ENCODE peak calls at places on chromosomes 3 and 15, in eight cellular contexts. One of them, this sample, is unnamed.

GRCh38 chr3:13657660-13658435 is 108.9 kb downstream of the FBLN2 start:
- DNase-seq in PC-9: peak
- DNase-seq in CD8-positive, alpha-beta T cell: peak
- DNase-seq in dorsolateral prefrontal cortex: peak
- DNase-seq in upper lobe of left lung: peak
- DNase-seq in adrenal gland: peak
- DNase-seq in HCT116: peak
- DNase-seq in pancreas: peak
- DNase-seq in this sample: peak

GRCh38 chr3:10581251-10581650 is 75.9 kb upstream of the ATP2B2 start:
- DNase-seq in PC-9: no peak
- DNase-seq in CD8-positive, alpha-beta T cell: no peak
- DNase-seq in dorsolateral prefrontal cortex: peak
- DNase-seq in upper lobe of left lung: peak
- DNase-seq in adrenal gland: no peak
- DNase-seq in HCT116: no peak
- DNase-seq in pancreas: no peak
- DNase-seq in this sample: no peak

GRCh38 chr15:33138000-33138399 is 56.5 kb downstream of the FMN1 start:
- DNase-seq in PC-9: no peak
- DNase-seq in CD8-positive, alpha-beta T cell: no peak
- DNase-seq in dorsolateral prefrontal cortex: no peak
- DNase-seq in upper lobe of left lung: no peak
- DNase-seq in adrenal gland: no peak
- DNase-seq in HCT116: no peak
- DNase-seq in pancreas: no peak
- DNase-seq in this sample: no peak

GRCh38 chr15:61038387-61038786 is 190.7 kb downstream of the RORA start:
- DNase-seq in PC-9: no peak
- DNase-seq in CD8-positive, alpha-beta T cell: no peak
- DNase-seq in dorsolateral prefrontal cortex: no peak
- DNase-seq in upper lobe of left lung: no peak
- DNase-seq in adrenal gland: peak
- DNase-seq in HCT116: no peak
- DNase-seq in pancreas: no peak
- DNase-seq in this sample: no peak

GRCh38 chr3:8739757-8740508 is 6.3 kb downstream of the CAV3 start:
- DNase-seq in PC-9: peak
- DNase-seq in CD8-positive, alpha-beta T cell: no peak
- DNase-seq in dorsolateral prefrontal cortex: no peak
- DNase-seq in upper lobe of left lung: no peak
- DNase-seq in adrenal gland: peak
- DNase-seq in HCT116: peak
- DNase-seq in pancreas: no peak
- DNase-seq in this sample: no peak

GRCh38 chr3:171415070-171415469 is 45.1 kb downstream of the TNIK start:
- DNase-seq in PC-9: no peak
- DNase-seq in CD8-positive, alpha-beta T cell: no peak
- DNase-seq in dorsolateral prefrontal cortex: no peak
- DNase-seq in upper lobe of left lung: no peak
- DNase-seq in adrenal gland: no peak
- DNase-seq in HCT116: no peak
- DNase-seq in pancreas: no peak
- DNase-seq in this sample: no peak

GRCh38 chr3:27666708-27667107 is 55.4 kb downstream of the EOMES start:
- DNase-seq in PC-9: no peak
- DNase-seq in CD8-positive, alpha-beta T cell: no peak
- DNase-seq in dorsolateral prefrontal cortex: peak
- DNase-seq in upper lobe of left lung: peak
- DNase-seq in adrenal gland: peak
- DNase-seq in HCT116: no peak
- DNase-seq in pancreas: no peak
- DNase-seq in this sample: no peak

GRCh38 chr3:99659032-99659431 is 20.6 kb downstream of the COL8A1 start:
- DNase-seq in PC-9: no peak
- DNase-seq in CD8-positive, alpha-beta T cell: no peak
- DNase-seq in dorsolateral prefrontal cortex: no peak
- DNase-seq in upper lobe of left lung: no peak
- DNase-seq in adrenal gland: no peak
- DNase-seq in HCT116: no peak
- DNase-seq in pancreas: no peak
- DNase-seq in this sample: no peak

GRCh38 chr15:101168898-101169297 is 83.0 kb downstream of the CHSY1 start:
- DNase-seq in PC-9: no peak
- DNase-seq in CD8-positive, alpha-beta T cell: no peak
- DNase-seq in dorsolateral prefrontal cortex: no peak
- DNase-seq in upper lobe of left lung: no peak
- DNase-seq in adrenal gland: no peak
- DNase-seq in HCT116: no peak
- DNase-seq in pancreas: no peak
- DNase-seq in this sample: no peak

GRCh38 chr3:51389423-51390183 is 1.5 kb upstream of the RBM15B start:
- DNase-seq in PC-9: no peak
- DNase-seq in CD8-positive, alpha-beta T cell: peak
- DNase-seq in dorsolateral prefrontal cortex: no peak
- DNase-seq in upper lobe of left lung: peak
- DNase-seq in adrenal gland: peak
- DNase-seq in HCT116: no peak
- DNase-seq in pancreas: peak
- DNase-seq in this sample: peak

GRCh38 chr3:52005571-52005986 is 9.9 kb upstream of the RPL29 start:
- DNase-seq in PC-9: no peak
- DNase-seq in CD8-positive, alpha-beta T cell: no peak
- DNase-seq in dorsolateral prefrontal cortex: peak
- DNase-seq in upper lobe of left lung: peak
- DNase-seq in adrenal gland: peak
- DNase-seq in HCT116: no peak
- DNase-seq in pancreas: peak
- DNase-seq in this sample: peak

GRCh38 chr15:80615361-80615736 is 79.8 kb upstream of the ABHD17C start:
- DNase-seq in PC-9: no peak
- DNase-seq in CD8-positive, alpha-beta T cell: no peak
- DNase-seq in dorsolateral prefrontal cortex: no peak
- DNase-seq in upper lobe of left lung: no peak
- DNase-seq in adrenal gland: no peak
- DNase-seq in HCT116: no peak
- DNase-seq in pancreas: no peak
- DNase-seq in this sample: no peak

GRCh38 chr3:29950232-29950631 is 656.2 kb upstream of the TGFBR2 start:
- DNase-seq in PC-9: no peak
- DNase-seq in CD8-positive, alpha-beta T cell: no peak
- DNase-seq in dorsolateral prefrontal cortex: no peak
- DNase-seq in upper lobe of left lung: no peak
- DNase-seq in adrenal gland: no peak
- DNase-seq in HCT116: no peak
- DNase-seq in pancreas: no peak
- DNase-seq in this sample: no peak

GRCh38 chr15:34460451-34460850 is 22.8 kb upstream of the GOLGA8A start:
- DNase-seq in PC-9: no peak
- DNase-seq in CD8-positive, alpha-beta T cell: no peak
- DNase-seq in dorsolateral prefrontal cortex: no peak
- DNase-seq in upper lobe of left lung: no peak
- DNase-seq in adrenal gland: no peak
- DNase-seq in HCT116: no peak
- DNase-seq in pancreas: no peak
- DNase-seq in this sample: no peak

GRCh38 chr3:15535757-15536156 is 14.3 kb upstream of the COLQ start:
- DNase-seq in PC-9: no peak
- DNase-seq in CD8-positive, alpha-beta T cell: peak
- DNase-seq in dorsolateral prefrontal cortex: no peak
- DNase-seq in upper lobe of left lung: no peak
- DNase-seq in adrenal gland: no peak
- DNase-seq in HCT116: no peak
- DNase-seq in pancreas: no peak
- DNase-seq in this sample: no peak

GRCh38 chr15:23645379-23646164 is 2.1 kb downstream of the MAGEL2 start:
- DNase-seq in PC-9: no peak
- DNase-seq in CD8-positive, alpha-beta T cell: no peak
- DNase-seq in dorsolateral prefrontal cortex: no peak
- DNase-seq in upper lobe of left lung: peak
- DNase-seq in adrenal gland: no peak
- DNase-seq in HCT116: no peak
- DNase-seq in pancreas: no peak
- DNase-seq in this sample: peak

GRCh38 chr3:104150724-104151123 is 1216.0 kb upstream of the ALCAM start:
- DNase-seq in PC-9: no peak
- DNase-seq in CD8-positive, alpha-beta T cell: no peak
- DNase-seq in dorsolateral prefrontal cortex: no peak
- DNase-seq in upper lobe of left lung: no peak
- DNase-seq in adrenal gland: no peak
- DNase-seq in HCT116: no peak
- DNase-seq in pancreas: no peak
- DNase-seq in this sample: no peak

GRCh38 chr15:89206908-89207331 is 14.5 kb downstream of the RLBP1 start:
- DNase-seq in PC-9: peak
- DNase-seq in CD8-positive, alpha-beta T cell: peak
- DNase-seq in dorsolateral prefrontal cortex: peak
- DNase-seq in upper lobe of left lung: peak
- DNase-seq in adrenal gland: peak
- DNase-seq in HCT116: peak
- DNase-seq in pancreas: peak
- DNase-seq in this sample: peak

GRCh38 chr3:20736287-20736686 is 550.3 kb upstream of the SGO1 start:
- DNase-seq in PC-9: no peak
- DNase-seq in CD8-positive, alpha-beta T cell: no peak
- DNase-seq in dorsolateral prefrontal cortex: no peak
- DNase-seq in upper lobe of left lung: no peak
- DNase-seq in adrenal gland: no peak
- DNase-seq in HCT116: no peak
- DNase-seq in pancreas: no peak
- DNase-seq in this sample: no peak

GRCh38 chr15:63306480-63307073 is 29.2 kb downstream of the APH1B start:
- DNase-seq in PC-9: no peak
- DNase-seq in CD8-positive, alpha-beta T cell: no peak
- DNase-seq in dorsolateral prefrontal cortex: no peak
- DNase-seq in upper lobe of left lung: no peak
- DNase-seq in adrenal gland: no peak
- DNase-seq in HCT116: no peak
- DNase-seq in pancreas: no peak
- DNase-seq in this sample: no peak

GRCh38 chr15:41001524-41001923 is 48.3 kb downstream of the CHAC1 start:
- DNase-seq in PC-9: no peak
- DNase-seq in CD8-positive, alpha-beta T cell: no peak
- DNase-seq in dorsolateral prefrontal cortex: no peak
- DNase-seq in upper lobe of left lung: no peak
- DNase-seq in adrenal gland: peak
- DNase-seq in HCT116: no peak
- DNase-seq in pancreas: no peak
- DNase-seq in this sample: no peak

GRCh38 chr3:81419196-81419595 is 342.2 kb downstream of the GBE1 start:
- DNase-seq in PC-9: no peak
- DNase-seq in CD8-positive, alpha-beta T cell: no peak
- DNase-seq in dorsolateral prefrontal cortex: no peak
- DNase-seq in upper lobe of left lung: no peak
- DNase-seq in adrenal gland: no peak
- DNase-seq in HCT116: no peak
- DNase-seq in pancreas: no peak
- DNase-seq in this sample: no peak

GRCh38 chr3:14216257-14217048 is 37.8 kb downstream of the LSM3 start:
- DNase-seq in PC-9: peak
- DNase-seq in CD8-positive, alpha-beta T cell: peak
- DNase-seq in dorsolateral prefrontal cortex: peak
- DNase-seq in upper lobe of left lung: no peak
- DNase-seq in adrenal gland: peak
- DNase-seq in HCT116: no peak
- DNase-seq in pancreas: no peak
- DNase-seq in this sample: peak

DNA sequence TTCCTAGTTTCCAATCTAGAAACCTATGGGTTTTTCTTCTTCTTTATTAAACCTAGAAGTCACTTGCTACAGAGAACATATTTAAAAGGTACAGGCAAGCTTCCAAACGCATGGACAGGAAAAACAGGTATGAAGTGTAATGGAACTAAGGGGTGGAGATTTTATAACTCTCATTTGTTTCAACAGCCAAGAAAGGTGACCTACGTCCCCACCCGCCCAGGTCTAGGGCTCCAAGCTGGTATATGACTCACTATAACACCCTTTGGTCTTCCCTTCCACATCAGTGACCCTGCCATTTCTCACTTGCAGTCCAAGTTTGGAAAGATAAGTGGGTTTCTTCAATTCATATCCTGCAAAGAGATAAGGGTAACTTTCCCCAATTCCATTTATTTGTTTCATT is 6.0 kb upstream of the LIPH start:
- DNase-seq in PC-9: peak
- DNase-seq in CD8-positive, alpha-beta T cell: no peak
- DNase-seq in dorsolateral prefrontal cortex: no peak
- DNase-seq in upper lobe of left lung: no peak
- DNase-seq in adrenal gland: no peak
- DNase-seq in HCT116: peak
- DNase-seq in pancreas: peak
- DNase-seq in this sample: no peak
- H3K27ac ChIP-seq in PC-9: peak
- H3K27ac ChIP-seq in CD8-positive, alpha-beta T cell: no peak
- H3K27ac ChIP-seq in dorsolateral prefrontal cortex: no peak
- H3K27ac ChIP-seq in upper lobe of left lung: peak
- H3K27ac ChIP-seq in adrenal gland: peak
- H3K27ac ChIP-seq in HCT116: peak
- H3K27ac ChIP-seq in pancreas: peak
- H3K27ac ChIP-seq in this sample: no peak

DNA sequence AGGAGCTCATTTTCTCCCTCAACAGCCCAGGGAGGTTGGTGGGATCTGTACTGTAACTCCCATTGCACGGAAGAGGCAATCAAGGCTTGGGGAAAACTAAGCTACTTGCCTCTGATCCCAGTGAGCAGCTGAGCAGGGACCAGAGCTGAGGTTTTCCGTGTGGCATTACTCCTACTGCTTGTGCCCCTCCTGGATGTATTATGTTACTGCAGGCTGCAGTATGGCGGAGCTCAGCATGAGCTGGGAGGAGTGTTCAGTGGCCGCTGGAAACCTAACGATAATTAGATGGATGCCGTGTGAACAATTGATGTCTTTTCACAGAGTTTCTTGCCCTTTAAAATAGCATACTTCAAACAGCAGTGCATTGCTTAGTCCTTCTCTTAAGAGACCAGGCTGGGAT is 2.0 kb upstream of the TPRG1 start:
- DNase-seq in PC-9: no peak
- DNase-seq in CD8-positive, alpha-beta T cell: no peak
- DNase-seq in dorsolateral prefrontal cortex: no peak
- DNase-seq in upper lobe of left lung: no peak
- DNase-seq in adrenal gland: no peak
- DNase-seq in HCT116: no peak
- DNase-seq in pancreas: no peak
- DNase-seq in this sample: no peak
- TF ChIP-seq CTCF in PC-9: no peak
- TF ChIP-seq CTCF in CD8-positive, alpha-beta T cell: no peak
- TF ChIP-seq CTCF in dorsolateral prefrontal cortex: no peak
- TF ChIP-seq CTCF in upper lobe of left lung: no peak
- TF ChIP-seq CTCF in adrenal gland: no peak
- TF ChIP-seq CTCF in HCT116: no peak
- TF ChIP-seq CTCF in pancreas: no peak
- TF ChIP-seq CTCF in this sample: no peak

GRCh38 chr15:97904196-97904572 is 56.3 kb upstream of the ARRDC4 start:
- DNase-seq in PC-9: peak
- DNase-seq in CD8-positive, alpha-beta T cell: no peak
- DNase-seq in dorsolateral prefrontal cortex: peak
- DNase-seq in upper lobe of left lung: peak
- DNase-seq in adrenal gland: peak
- DNase-seq in HCT116: peak
- DNase-seq in pancreas: peak
- DNase-seq in this sample: peak
- H3K4me3 ChIP-seq in PC-9: no peak
- H3K4me3 ChIP-seq in CD8-positive, alpha-beta T cell: no peak
- H3K4me3 ChIP-seq in dorsolateral prefrontal cortex: no peak
- H3K4me3 ChIP-seq in upper lobe of left lung: no peak
- H3K4me3 ChIP-seq in adrenal gland: no peak
- H3K4me3 ChIP-seq in HCT116: no peak
- H3K4me3 ChIP-seq in pancreas: no peak
- H3K4me3 ChIP-seq in this sample: no peak

GRCh38 chr3:160735801-160736200 is 20.2 kb upstream of the PPM1L start:
- DNase-seq in PC-9: no peak
- DNase-seq in CD8-positive, alpha-beta T cell: no peak
- DNase-seq in dorsolateral prefrontal cortex: no peak
- DNase-seq in upper lobe of left lung: no peak
- DNase-seq in adrenal gland: no peak
- DNase-seq in HCT116: no peak
- DNase-seq in pancreas: no peak
- DNase-seq in this sample: no peak
- H3K27ac ChIP-seq in PC-9: no peak
- H3K27ac ChIP-seq in CD8-positive, alpha-beta T cell: no peak
- H3K27ac ChIP-seq in dorsolateral prefrontal cortex: no peak
- H3K27ac ChIP-seq in upper lobe of left lung: no peak
- H3K27ac ChIP-seq in adrenal gland: no peak
- H3K27ac ChIP-seq in HCT116: no peak
- H3K27ac ChIP-seq in pancreas: no peak
- H3K27ac ChIP-seq in this sample: no peak